ENCODE peak calls at places on chromosomes 13 and 19, in six cellular contexts. D is SHP77, Z is GDM1, F is D721Med, I is GM23248, E is endothelial cell. L is an unnamed sample.

GRCh38 chr19:4803736-4804695 is 12.5 kb downstream of the FEM1A start:
- DNase-seq in I (peak), Z (peak), F (no peak), D (peak), E (peak), L (no peak)

GRCh38 chr19:35913589-35913988 is 5.5 kb upstream of the TYROBP start:
- DNase-seq in Z (no peak), F (no peak), E (no peak), I (peak), D (no peak), L (peak)

GRCh38 chr19:47471733-47472457 is at the start of gene SLC8A2:
- DNase-seq in I (peak), F (peak), E (peak), D (peak), Z (peak), L (peak)

GRCh38 chr13:95652244-95652764 is 7.8 kb upstream of the DZIP1 start:
- DNase-seq in E (no peak), I (no peak), D (no peak), Z (no peak), F (no peak), L (no peak)

GRCh38 chr19:13882841-13883240 is 5.9 kb downstream of the NANOS3 start:
- DNase-seq in I (no peak), E (no peak), D (no peak), F (no peak), Z (no peak), L (peak)

GRCh38 chr19:58553799-58554493 is 959 bp downstream of the CHMP2A start:
- DNase-seq in Z (no peak), I (no peak), F (no peak), D (no peak), E (no peak), L (peak)

GRCh38 chr19:39470724-39471339 is 9.8 kb upstream of the TIMM50 start:
- DNase-seq in Z (no peak), E (no peak), F (no peak), D (no peak), I (peak), L (peak)

GRCh38 chr13:36072127-36072526 is 59.1 kb downstream of the DCLK1 start:
- DNase-seq in I (no peak), D (no peak), E (no peak), Z (no peak), F (no peak), L (no peak)

GRCh38 chr19:1324792-1325567 is 39.3 kb downstream of the EFNA2 start:
- DNase-seq in I (peak), D (peak), Z (no peak), E (peak), F (no peak), L (peak)

GRCh38 chr13:110283661-110284516 is 23.1 kb downstream of the COL4A1 start:
- DNase-seq in I (peak), D (no peak), E (no peak), Z (no peak), F (no peak), L (no peak)

GRCh38 chr13:31862828-31863227 is 123.5 kb downstream of the RXFP2 start:
- DNase-seq in F (no peak), E (no peak), D (no peak), Z (no peak), I (no peak), L (no peak)

GRCh38 chr13:114204894-114205293 is 25.8 kb downstream of the CFAP97D2 start:
- DNase-seq in D (no peak), E (no peak), Z (no peak), I (no peak), F (no peak), L (no peak)

GRCh38 chr19:8304841-8305621 is 3.1 kb downstream of the CD320 start:
- DNase-seq in D (no peak), Z (no peak), F (no peak), E (peak), I (no peak), L (peak)

GRCh38 chr13:99357920-99358319 is 50.7 kb upstream of the GPR183 start:
- DNase-seq in E (no peak), Z (no peak), D (no peak), F (no peak), I (no peak), L (no peak)

GRCh38 chr19:13781547-13781946 is 7.3 kb downstream of the C19orf53 start:
- DNase-seq in Z (no peak), F (no peak), E (peak), D (peak), I (peak), L (peak)

GRCh38 chr19:35353635-35354034 is 4.6 kb upstream of the FFAR3 start:
- DNase-seq in F (no peak), D (no peak), E (no peak), Z (no peak), I (no peak), L (no peak)

GRCh38 chr13:29800687-29801086 is 49.7 kb downstream of the UBL3 start:
- DNase-seq in Z (no peak), E (no peak), D (no peak), F (no peak), I (no peak), L (no peak)

GRCh38 chr19:46755077-46755852 is 9.0 kb upstream of the STRN4 start:
- DNase-seq in E (no peak), F (no peak), Z (no peak), I (peak), D (no peak), L (peak)

GRCh38 chr19:10439588-10439987 is 19.2 kb downstream of the PDE4A start:
- DNase-seq in F (no peak), Z (no peak), I (no peak), E (no peak), D (no peak), L (peak)

GRCh38 chr19:42433503-42434260 is 6.5 kb upstream of the LIPE start:
- DNase-seq in Z (no peak), E (peak), F (no peak), I (peak), D (peak), L (no peak)

GRCh38 chr13:73138967-73139491 is 80.2 kb downstream of the KLF5 start:
- DNase-seq in Z (no peak), E (no peak), D (no peak), I (no peak), F (no peak), L (no peak)

GRCh38 chr19:15287496-15287895 is 44.8 kb downstream of the BRD4 start:
- DNase-seq in F (no peak), E (no peak), Z (no peak), I (no peak), D (no peak), L (no peak)

GRCh38 chr19:4582112-4582553 is 22.6 kb upstream of the SEMA6B start:
- DNase-seq in D (no peak), E (no peak), Z (no peak), I (no peak), F (no peak), L (peak)

GRCh38 chr13:97074618-97075017 is 80.3 kb upstream of the OXGR1 start:
- DNase-seq in D (no peak), Z (no peak), E (no peak), F (no peak), I (no peak), L (peak)

GRCh38 chr19:39230096-39230764 is 14.6 kb downstream of the IFNL3 start:
- DNase-seq in F (no peak), Z (no peak), D (no peak), I (no peak), E (no peak), L (no peak)

GRCh38 chr19:18249834-18250233 is 23.6 kb upstream of the PDE4C start:
- DNase-seq in E (no peak), F (no peak), I (no peak), D (no peak), Z (no peak), L (peak)

L was measured in osteoblast.